ENCODE peak calls at places on chromosomes 11 and 22, in nine cellular contexts. Z is transverse colon, Y is OCI-LY7, I is IMR-90, G is spleen, B is lung, V is left ventricle myocardium inferior, P is uterus, R is Panc1. U is an unnamed sample.

GRCh38 chr11:1292644-1293618 is 16.5 kb downstream of the TOLLIP start:
- DNase-seq in V (peak; percentile 11), I (no peak), P (no peak), B (no peak), R (no peak), G (peak; percentile 73), Z (peak; percentile 5), Y (no peak), U (no peak)

GRCh38 chr22:32334640-32335365 is 22.9 kb upstream of the RFPL3 start:
- DNase-seq in V (no peak), P (no peak), Y (no peak), R (no peak), Z (no peak), B (no peak), I (no peak), G (no peak), U (no peak)

GRCh38 chr11:119481021-119481666 is 58.2 kb upstream of the THY1 start:
- DNase-seq in I (peak; percentile 93), B (peak; percentile 78), Y (peak; percentile 58), P (peak; percentile 87), V (peak; percentile 70), Z (peak; percentile 82), R (peak; percentile 57), G (peak; percentile 91), U (peak; percentile 94)

GRCh38 chr11:113407163-113407562 is 19.6 kb downstream of the ANKK1 start:
- DNase-seq in G (peak; percentile 55), R (no peak), I (no peak), B (no peak), Z (no peak), Y (no peak), V (no peak), P (no peak), U (no peak)

GRCh38 chr22:42934338-42934737 is 77.3 kb upstream of the ARFGAP3 start:
- DNase-seq in Y (peak; percentile 11), R (no peak), G (peak; percentile 79), I (no peak), Z (no peak), P (no peak), B (no peak), V (no peak), U (no peak)

GRCh38 chr11:47667135-47667534 is 24.8 kb upstream of the MTCH2 start:
- DNase-seq in R (no peak), G (no peak), Y (no peak), I (peak; percentile 4), P (peak; percentile 20), B (no peak), V (no peak), Z (no peak), U (no peak)

GRCh38 chr22:22779213-22779612 is 108.4 kb upstream of the IGLL5 start:
- DNase-seq in I (no peak), P (no peak), G (no peak), R (no peak), V (no peak), Y (no peak), Z (no peak), B (no peak), U (no peak)

GRCh38 chr11:1505480-1505879 is 18.9 kb upstream of the MOB2 start:
- DNase-seq in Z (no peak), R (no peak), Y (no peak), G (no peak), P (no peak), I (no peak), B (no peak), V (peak; percentile 9), U (no peak)

GRCh38 chr11:73907191-73907590 is 30.4 kb downstream of the PAAF1 start:
- DNase-seq in G (no peak), B (no peak), Z (no peak), I (peak; percentile 55), Y (no peak), V (no peak), R (no peak), P (no peak), U (no peak)
- TF ChIP-seq CTCF in G (no peak), B (no peak), Z (no peak), I (peak; percentile 31), Y (no peak), V (peak; percentile 49), R (no peak), P (no peak), U (peak; percentile 20)

GRCh38 chr11:60925685-60926267 is 1.5 kb downstream of the TMEM132A start:
- DNase-seq in P (no peak), R (no peak), Z (no peak), I (peak; percentile 89), B (no peak), G (peak; percentile 70), V (no peak), Y (no peak), U (no peak)
- H3K4me3 ChIP-seq in P (no peak overlapping the region), R (peak overlapping the region; percentile 75), Z (no peak overlapping the region), I (peak overlapping the region; percentile 65), B (no peak overlapping the region), G (no peak overlapping the region), V (peak overlapping the region; percentile 78), Y (peak overlapping the region; percentile 70), U (peak overlapping the region; percentile 76)

GRCh38 chr11:45156731-45157130 is 10.3 kb downstream of the PRDM11 start:
- DNase-seq in Z (no peak), Y (no peak), G (peak; percentile 23), P (no peak), R (no peak), V (no peak), I (no peak), B (no peak), U (no peak)
- TF ChIP-seq CTCF in Z (no peak), Y (no peak), G (no peak), P (no peak), R (no peak), V (no peak), I (no peak), B (no peak), U (no peak)

GRCh38 chr22:50173221-50173982 is 2.9 kb downstream of the PANX2 start:
- DNase-seq in B (no peak), Y (peak; percentile 66), R (no peak), P (no peak), I (no peak), Z (peak; percentile 31), V (no peak), G (peak; percentile 85), U (no peak)
- H3K4me3 ChIP-seq in B (no peak overlapping the region), Y (no peak overlapping the region), R (no peak overlapping the region), P (no peak overlapping the region), I (no peak overlapping the region), Z (no peak overlapping the region), V (no peak overlapping the region), G (no peak overlapping the region), U (no peak overlapping the region)

GRCh38 chr11:70547821-70548670 is 149.7 kb downstream of the CTTN start:
- DNase-seq in I (no peak), Z (no peak), B (no peak), G (peak; percentile 76), P (no peak), R (no peak), Y (no peak), V (no peak), U (no peak)
- TF ChIP-seq CTCF in I (no peak), Z (no peak), B (no peak), G (no peak), P (no peak), R (no peak), Y (no peak), V (no peak), U (no peak)

GRCh38 chr11:128890216-128890542 is 977 bp upstream of the KCNJ5 start:
- DNase-seq in B (no peak), Y (no peak), Z (no peak), P (no peak), V (no peak), G (no peak), R (no peak), I (no peak), U (no peak)
- H3K4me3 ChIP-seq in B (peak overlapping the region; percentile 18), Y (no peak overlapping the region), Z (no peak overlapping the region), P (peak overlapping the region; percentile 25), V (peak overlapping the region; percentile 73), G (peak overlapping the region; percentile 43), R (peak overlapping the region; percentile 46), I (peak overlapping the region; percentile 35), U (peak overlapping the region; percentile 44)

GRCh38 chr11:16278273-16278672 is 78.1 kb downstream of the SOX6 start:
- DNase-seq in I (no peak), Y (no peak), B (no peak), G (no peak), P (no peak), V (no peak), Z (no peak), R (no peak), U (no peak)
- TF ChIP-seq CTCF in I (no peak), Y (no peak), B (no peak), G (no peak), P (no peak), V (no peak), Z (no peak), R (no peak), U (no peak)

U was measured in astrocyte of the cerebellum.